ENCODE peak calls at places on chromosomes 13 and 19, in six cellular contexts. T, E, D, O, G and C are unnamed samples.

GRCh38 chr19:6062274-6062673 is 48.0 kb downstream of the RFX2 start:
- DNase-seq in O (no peak), T (peak), D (no peak), E (no peak), G (no peak), C (no peak)

GRCh38 chr19:45352914-45353796 is 12.6 kb downstream of the KLC3 start:
- DNase-seq in T (no peak), E (no peak), G (no peak), D (no peak), O (no peak), C (no peak)

GRCh38 chr19:10881403-10882107 is 10.2 kb downstream of the CARM1 start:
- DNase-seq in O (no peak), T (peak), E (peak), G (peak), D (no peak), C (peak)

GRCh38 chr19:4034048-4035017 is 26.8 kb downstream of the PIAS4 start:
- DNase-seq in E (no peak), G (no peak), D (no peak), O (no peak), T (no peak), C (no peak)

GRCh38 chr13:100506154-100506553 is 82.4 kb downstream of the GGACT start:
- DNase-seq in D (no peak), E (no peak), O (no peak), G (no peak), T (no peak), C (no peak)

GRCh38 chr19:29666634-29667389 is 1.6 kb downstream of the PLEKHF1 start:
- DNase-seq in T (peak), O (no peak), D (peak), E (peak), G (peak), C (peak)

GRCh38 chr13:76875256-76875655 is 10.9 kb downstream of the KCTD12 start:
- DNase-seq in E (no peak), G (no peak), T (no peak), D (no peak), O (no peak), C (no peak)

GRCh38 chr19:58154679-58155648 is 4.4 kb upstream of the ZNF329 start:
- DNase-seq in T (peak), E (peak), D (peak), O (no peak), G (peak), C (peak)

GRCh38 chr19:35716735-35716984 is 1.1 kb upstream of the KMT2B start:
- DNase-seq in T (no peak), E (no peak), D (no peak), G (no peak), O (no peak), C (no peak)

GRCh38 chr13:74465279-74465678 is 331.1 kb upstream of the KLF12 start:
- DNase-seq in D (no peak), G (peak), T (no peak), O (no peak), E (no peak), C (peak)

GRCh38 chr13:65090191-65090590 is 2139.9 kb downstream of the PCDH9 start:
- DNase-seq in G (no peak), O (no peak), E (no peak), D (no peak), T (no peak), C (no peak)

GRCh38 chr13:74325106-74325505 is 190.9 kb upstream of the KLF12 start:
- DNase-seq in O (no peak), D (peak), T (no peak), E (no peak), G (no peak), C (no peak)

GRCh38 chr13:105612541-105612940 is 922.9 kb downstream of the EFNB2 start:
- DNase-seq in T (no peak), D (no peak), G (no peak), O (no peak), E (no peak), C (no peak)

GRCh38 chr13:62702502-62702901 is 1286.9 kb upstream of the PCDH20 start:
- DNase-seq in G (no peak), O (no peak), E (no peak), D (no peak), T (no peak), C (no peak)

GRCh38 chr13:60326273-60326672 is 70.7 kb upstream of the TDRD3 start:
- DNase-seq in D (no peak), E (no peak), T (peak), O (no peak), G (peak), C (no peak)

GRCh38 chr19:342801-343421 is 1.7 kb downstream of the MIER2 start:
- DNase-seq in D (peak), T (peak), O (peak), E (no peak), G (no peak), C (no peak)

GRCh38 chr13:50626031-50626643 is 217.4 kb downstream of the DLEU7 start:
- DNase-seq in G (no peak), O (no peak), T (peak), D (no peak), E (no peak), C (no peak)

GRCh38 chr13:110245421-110245899 is 61.5 kb downstream of the COL4A1 start:
- DNase-seq in E (no peak), O (no peak), G (no peak), D (peak), T (no peak), C (no peak)

GRCh38 chr13:62123409-62123808 is 707.8 kb upstream of the PCDH20 start:
- DNase-seq in O (no peak), T (no peak), G (no peak), E (no peak), D (no peak), C (no peak)

GRCh38 chr13:110108348-110109139 is 198.4 kb downstream of the COL4A1 start:
- DNase-seq in E (peak), G (peak), T (peak), D (peak), O (peak), C (peak)

GRCh38 chr19:40908981-40909380 is 26.9 kb upstream of the CYP2A7 start:
- DNase-seq in T (no peak), E (no peak), D (no peak), G (peak), O (no peak), C (no peak)

GRCh38 chr19:10112895-10113591 is 1.6 kb downstream of the P2RY11 start:
- DNase-seq in D (no peak), G (peak), T (peak), E (no peak), O (no peak), C (peak)

GRCh38 chr13:97866346-97866745 is 87.1 kb upstream of the IPO5 start:
- DNase-seq in E (no peak), D (no peak), T (no peak), G (no peak), O (no peak), C (no peak)
- H2AFZ ChIP-seq in E (no peak), D (no peak), T (no peak), G (no peak), O (no peak), C (no peak)

GRCh38 chr13:75521956-75522355 is 15.7 kb downstream of the COMMD6 start:
- DNase-seq in T (no peak), O (no peak), E (no peak), D (no peak), G (no peak), C (no peak)
- H2AFZ ChIP-seq in T (no peak), O (no peak), E (no peak), D (no peak), G (no peak), C (no peak)

GRCh38 chr19:55275851-55276719 is 3.8 kb downstream of the HSPBP1 start:
- DNase-seq in G (no peak), T (no peak), O (no peak), D (no peak), E (no peak), C (no peak)
- H2AFZ ChIP-seq in G (no peak), T (no peak), O (no peak), D (no peak), E (no peak), C (no peak)

DNA sequence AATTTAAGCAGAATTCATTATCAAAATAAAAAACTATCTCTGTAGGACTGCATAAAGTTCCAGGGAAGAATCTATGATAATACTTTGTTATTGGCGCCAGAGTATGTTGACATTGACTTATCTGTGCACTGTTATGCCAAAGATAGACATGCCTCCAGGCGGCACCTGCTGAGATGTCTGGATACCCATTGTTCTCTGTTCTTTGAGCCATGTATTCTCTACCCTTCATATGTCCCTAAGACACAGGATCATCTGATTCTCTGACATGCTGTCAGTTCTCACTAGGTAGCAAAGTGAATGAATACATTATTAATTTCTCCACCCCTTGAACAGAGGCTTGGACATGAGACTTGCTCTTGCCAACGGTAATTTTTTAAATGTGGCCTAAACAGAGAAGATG is 517.8 kb upstream of the SLITRK5 start:
- DNase-seq in D (no peak), O (no peak), E (no peak), T (no peak), G (no peak), C (no peak)
- H2AFZ ChIP-seq in D (no peak), O (no peak), E (no peak), T (no peak), G (no peak), C (no peak)

DNA sequence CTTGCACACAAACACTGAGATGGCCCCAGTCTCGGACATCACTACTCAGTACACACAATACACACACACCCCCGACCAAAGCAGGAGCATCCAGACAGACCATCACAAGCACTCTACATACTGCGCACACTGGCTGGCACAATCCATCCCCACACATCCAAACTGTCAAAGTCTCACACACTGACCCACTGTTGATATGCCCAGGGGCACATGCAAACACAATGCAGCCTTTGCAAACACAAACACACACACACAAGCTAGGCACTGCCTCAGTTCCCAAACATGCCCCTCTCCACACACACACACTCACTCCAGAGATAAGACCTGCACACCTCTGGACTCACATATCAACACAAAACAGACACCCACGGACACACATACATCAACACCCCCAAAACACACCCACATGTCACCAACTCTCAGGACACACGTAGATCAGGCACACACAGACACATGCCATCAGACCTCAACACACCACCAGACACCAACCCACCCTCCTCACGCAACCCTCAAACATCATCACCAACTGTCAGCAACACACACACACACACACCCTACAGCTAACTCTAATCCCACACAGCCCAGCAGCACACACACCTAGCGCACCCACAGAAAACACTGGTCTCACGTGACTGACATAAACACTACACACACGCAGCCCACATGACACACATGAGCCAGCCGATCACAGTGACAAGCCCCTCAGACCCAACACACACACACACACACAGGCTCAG is 1.9 kb downstream of the BBC3 start:
- DNase-seq in D (peak), O (no peak), E (no peak), G (no peak), T (peak), C (no peak)
- H2AFZ ChIP-seq in D (peak), O (no peak), E (no peak), G (no peak), T (no peak), C (no peak)

DNA sequence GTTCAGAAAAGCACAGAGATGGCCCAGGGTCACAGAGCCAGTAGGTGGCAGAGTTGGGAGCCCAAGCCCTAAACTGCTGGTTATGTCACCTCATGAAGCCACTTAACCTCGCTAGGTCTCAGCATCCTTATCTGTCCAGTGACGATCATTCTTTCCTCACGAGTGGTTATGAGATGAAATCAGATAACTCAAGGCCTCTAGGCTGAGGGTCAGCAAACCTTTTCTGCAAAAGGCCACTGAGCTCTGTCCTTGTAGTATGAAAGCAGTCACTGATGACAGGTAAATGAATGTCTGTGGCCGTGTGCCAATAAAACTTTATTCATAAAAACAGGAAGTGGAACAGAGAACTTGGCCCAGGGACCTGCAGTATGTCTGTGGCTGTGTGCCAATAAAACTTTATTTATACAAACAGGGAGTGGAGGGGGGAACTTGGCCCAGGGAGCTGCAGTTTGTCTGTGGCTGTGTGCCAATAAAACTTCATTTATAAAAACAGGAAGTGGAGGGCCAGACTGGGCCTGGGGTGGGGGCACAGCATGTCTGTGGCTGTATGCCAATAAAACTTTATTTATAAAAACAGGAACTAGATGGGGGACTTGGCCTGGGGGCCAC is 71.2 kb downstream of the GNG7 start:
- DNase-seq in E (no peak), D (peak), T (peak), G (no peak), O (no peak), C (no peak)
- H2AFZ ChIP-seq in E (no peak), D (no peak), T (peak), G (no peak), O (no peak), C (no peak)

GRCh38 chr19:38304866-38305429 is 897 bp downstream of the C19orf33 start:
- DNase-seq in D (no peak), T (peak), E (peak), O (peak), G (peak), C (peak)
- H2AFZ ChIP-seq in D (peak), T (no peak), E (no peak), O (no peak), G (peak), C (no peak)